ENCODE peak calls at places on chromosomes 5 and 9, in seven cellular contexts. One of them, this sample, is unnamed. For H3K27me3, the result is how much of the 10 kb centered on the place peaks cover.

GRCh38 chr5:1098986-1099597 is 12.8 kb downstream of the SLC12A7 start:
- DNase-seq in HCT116: no peak
- DNase-seq in HepG2: no peak
- DNase-seq in Panc1: no peak
- DNase-seq in GM23338: no peak
- DNase-seq in sigmoid colon: peak
- DNase-seq in breast epithelium: no peak
- DNase-seq in this sample: no peak

GRCh38 chr5:142225141-142225540 is 99.7 kb downstream of the SPRY4 start:
- DNase-seq in HepG2: no peak
- DNase-seq in HCT116: no peak
- DNase-seq in Panc1: no peak
- DNase-seq in sigmoid colon: no peak
- DNase-seq in breast epithelium: no peak
- DNase-seq in GM23338: no peak
- DNase-seq in this sample: no peak

GRCh38 chr5:146027746-146028145 is 77.6 kb downstream of the PLAC8L1 start:
- DNase-seq in GM23338: no peak
- DNase-seq in sigmoid colon: no peak
- DNase-seq in breast epithelium: no peak
- DNase-seq in HepG2: no peak
- DNase-seq in HCT116: peak
- DNase-seq in Panc1: no peak
- DNase-seq in this sample: peak

GRCh38 chr5:124948062-124948753 is 201.8 kb upstream of the ZNF608 start:
- DNase-seq in HepG2: no peak
- DNase-seq in GM23338: no peak
- DNase-seq in HCT116: no peak
- DNase-seq in breast epithelium: peak
- DNase-seq in sigmoid colon: no peak
- DNase-seq in Panc1: no peak
- DNase-seq in this sample: peak

GRCh38 chr9:36214571-36214970 is 23.9 kb downstream of the CLTA start:
- DNase-seq in sigmoid colon: no peak
- DNase-seq in Panc1: no peak
- DNase-seq in HCT116: no peak
- DNase-seq in breast epithelium: no peak
- DNase-seq in HepG2: no peak
- DNase-seq in GM23338: no peak
- DNase-seq in this sample: no peak

GRCh38 chr9:96163141-96163540 is 138.8 kb downstream of the HSD17B3 start:
- DNase-seq in HepG2: no peak
- DNase-seq in sigmoid colon: peak
- DNase-seq in Panc1: no peak
- DNase-seq in HCT116: no peak
- DNase-seq in breast epithelium: no peak
- DNase-seq in GM23338: no peak
- DNase-seq in this sample: no peak

GRCh38 chr5:3310551-3311340 is 284.9 kb upstream of the IRX1 start:
- DNase-seq in breast epithelium: peak
- DNase-seq in HepG2: peak
- DNase-seq in HCT116: no peak
- DNase-seq in Panc1: no peak
- DNase-seq in GM23338: no peak
- DNase-seq in sigmoid colon: no peak
- DNase-seq in this sample: no peak

GRCh38 chr9:127904888-127905728 is 5.7 kb upstream of the ST6GALNAC6 start:
- DNase-seq in Panc1: no peak
- DNase-seq in sigmoid colon: no peak
- DNase-seq in breast epithelium: no peak
- DNase-seq in GM23338: no peak
- DNase-seq in HepG2: no peak
- DNase-seq in HCT116: no peak
- DNase-seq in this sample: no peak

GRCh38 chr9:124758691-124759090 is 12.4 kb downstream of the NR6A1 start:
- DNase-seq in Panc1: no peak
- DNase-seq in sigmoid colon: no peak
- DNase-seq in HepG2: no peak
- DNase-seq in breast epithelium: no peak
- DNase-seq in HCT116: no peak
- DNase-seq in GM23338: no peak
- DNase-seq in this sample: no peak

GRCh38 chr5:151006704-151007334 is 13.6 kb upstream of the GPX3 start:
- DNase-seq in GM23338: no peak
- DNase-seq in breast epithelium: no peak
- DNase-seq in Panc1: no peak
- DNase-seq in sigmoid colon: peak
- DNase-seq in HepG2: no peak
- DNase-seq in HCT116: no peak
- DNase-seq in this sample: peak

DNA sequence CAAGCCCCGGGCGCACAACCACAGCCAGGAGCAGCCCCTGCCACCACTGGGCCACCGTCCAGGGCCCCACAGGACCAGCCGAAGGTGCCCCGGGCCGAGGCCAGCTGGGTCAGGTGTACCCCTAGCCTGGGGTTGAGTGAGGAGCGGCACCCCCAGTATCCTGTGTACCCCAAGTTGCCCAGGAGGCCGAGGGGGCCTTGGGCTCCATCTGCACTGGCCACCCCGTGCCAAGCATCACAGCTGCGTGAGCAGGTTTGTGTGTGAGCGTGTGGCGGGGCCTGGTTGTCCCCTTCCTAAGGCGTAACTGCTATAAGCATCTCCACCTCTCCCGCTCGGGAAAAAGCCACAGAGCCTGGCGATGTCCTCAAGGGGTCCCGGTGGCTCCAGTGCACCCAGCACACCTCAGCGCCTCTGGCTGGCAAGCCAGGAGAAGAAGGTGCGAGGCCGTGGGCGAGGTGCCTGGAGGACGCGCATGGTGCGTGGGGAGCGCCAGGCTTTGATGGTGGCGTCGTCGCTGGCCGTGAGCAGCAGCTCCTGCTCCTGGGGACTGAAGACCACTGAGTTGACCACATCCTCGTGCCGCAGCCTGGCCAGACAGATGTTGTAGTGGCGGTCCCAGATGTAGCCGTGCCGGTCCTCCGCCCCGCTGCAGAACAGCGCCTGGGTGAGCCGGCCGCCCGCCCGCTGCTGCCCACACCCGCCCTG is 3.9 kb downstream of the FBXW5 start:
- DNase-seq in HCT116: no peak
- DNase-seq in Panc1: no peak
- DNase-seq in GM23338: no peak
- DNase-seq in sigmoid colon: peak
- DNase-seq in breast epithelium: no peak
- DNase-seq in HepG2: no peak
- DNase-seq in this sample: no peak
- TF ChIP-seq POLR2AphosphoS5 in HCT116: no peak
- TF ChIP-seq POLR2AphosphoS5 in Panc1: no peak
- TF ChIP-seq POLR2AphosphoS5 in GM23338: no peak
- TF ChIP-seq POLR2AphosphoS5 in sigmoid colon: no peak
- TF ChIP-seq POLR2AphosphoS5 in breast epithelium: no peak
- TF ChIP-seq POLR2AphosphoS5 in HepG2: no peak
- TF ChIP-seq POLR2AphosphoS5 in this sample: no peak

DNA sequence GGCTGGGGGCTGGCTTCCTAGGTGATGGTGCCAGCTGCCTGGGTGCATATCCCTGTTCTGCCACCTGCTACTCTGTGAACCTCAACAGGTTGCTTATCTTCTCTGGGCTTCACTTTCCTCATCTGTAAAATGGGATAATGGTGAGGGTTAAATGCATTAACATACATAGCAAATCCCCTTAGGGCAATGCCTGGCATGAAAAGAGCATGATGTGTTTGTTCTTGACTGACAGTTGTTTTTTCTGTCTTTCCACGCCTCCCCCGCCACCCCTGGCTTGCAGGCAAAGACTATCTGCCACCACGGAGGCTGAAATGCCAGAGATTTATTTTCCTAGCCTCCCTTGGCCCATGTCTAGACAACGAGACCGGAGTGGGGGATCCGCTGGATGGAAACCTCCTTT is 280.5 kb downstream of the NSG2 start:
- DNase-seq in HCT116: no peak
- DNase-seq in sigmoid colon: no peak
- DNase-seq in HepG2: no peak
- DNase-seq in breast epithelium: no peak
- DNase-seq in Panc1: no peak
- DNase-seq in GM23338: no peak
- DNase-seq in this sample: no peak
- H3K27me3 ChIP-seq in HCT116: under half
- H3K27me3 ChIP-seq in sigmoid colon: under half
- H3K27me3 ChIP-seq in HepG2: under half
- H3K27me3 ChIP-seq in breast epithelium: under half
- H3K27me3 ChIP-seq in Panc1: under half
- H3K27me3 ChIP-seq in GM23338: under half
- H3K27me3 ChIP-seq in this sample: under half

GRCh38 chr9:32526042-32526706 is at the start of gene RIGI:
- DNase-seq in HCT116: peak
- DNase-seq in Panc1: peak
- DNase-seq in sigmoid colon: peak
- DNase-seq in GM23338: peak
- DNase-seq in HepG2: peak
- DNase-seq in breast epithelium: peak
- DNase-seq in this sample: peak
- TF ChIP-seq POLR2AphosphoS5 in HCT116: peak
- TF ChIP-seq POLR2AphosphoS5 in Panc1: peak
- TF ChIP-seq POLR2AphosphoS5 in sigmoid colon: peak
- TF ChIP-seq POLR2AphosphoS5 in GM23338: peak
- TF ChIP-seq POLR2AphosphoS5 in HepG2: peak
- TF ChIP-seq POLR2AphosphoS5 in breast epithelium: peak
- TF ChIP-seq POLR2AphosphoS5 in this sample: peak

GRCh38 chr5:42952575-42952974 is 87.5 kb downstream of the ANXA2R start:
- DNase-seq in Panc1: no peak
- DNase-seq in sigmoid colon: no peak
- DNase-seq in HCT116: no peak
- DNase-seq in HepG2: no peak
- DNase-seq in GM23338: no peak
- DNase-seq in breast epithelium: no peak
- DNase-seq in this sample: no peak
- H3K27me3 ChIP-seq in Panc1: under half
- H3K27me3 ChIP-seq in sigmoid colon: half or more
- H3K27me3 ChIP-seq in HCT116: under half
- H3K27me3 ChIP-seq in HepG2: under half
- H3K27me3 ChIP-seq in GM23338: under half
- H3K27me3 ChIP-seq in breast epithelium: under half
- H3K27me3 ChIP-seq in this sample: half or more

GRCh38 chr9:34520096-34520495 is 2.7 kb downstream of the ENHO start:
- DNase-seq in HCT116: no peak
- DNase-seq in breast epithelium: no peak
- DNase-seq in GM23338: no peak
- DNase-seq in HepG2: no peak
- DNase-seq in sigmoid colon: peak
- DNase-seq in Panc1: no peak
- DNase-seq in this sample: no peak
- TF ChIP-seq POLR2AphosphoS5 in HCT116: no peak
- TF ChIP-seq POLR2AphosphoS5 in breast epithelium: no peak
- TF ChIP-seq POLR2AphosphoS5 in GM23338: no peak
- TF ChIP-seq POLR2AphosphoS5 in HepG2: no peak
- TF ChIP-seq POLR2AphosphoS5 in sigmoid colon: no peak
- TF ChIP-seq POLR2AphosphoS5 in Panc1: no peak
- TF ChIP-seq POLR2AphosphoS5 in this sample: no peak

GRCh38 chr5:133199366-133199901 is 147.6 kb downstream of the HSPA4 start:
- DNase-seq in sigmoid colon: no peak
- DNase-seq in breast epithelium: no peak
- DNase-seq in HepG2: no peak
- DNase-seq in Panc1: no peak
- DNase-seq in HCT116: no peak
- DNase-seq in GM23338: no peak
- DNase-seq in this sample: no peak

GRCh38 chr5:133202066-133202665 is 150.4 kb downstream of the HSPA4 start:
- DNase-seq in breast epithelium: no peak
- DNase-seq in HCT116: no peak
- DNase-seq in GM23338: no peak
- DNase-seq in sigmoid colon: no peak
- DNase-seq in Panc1: no peak
- DNase-seq in HepG2: no peak
- DNase-seq in this sample: no peak

GRCh38 chr5:133198511-133198910 is 146.7 kb downstream of the HSPA4 start:
- DNase-seq in HCT116: no peak
- DNase-seq in HepG2: no peak
- DNase-seq in breast epithelium: no peak
- DNase-seq in Panc1: no peak
- DNase-seq in GM23338: no peak
- DNase-seq in sigmoid colon: no peak
- DNase-seq in this sample: no peak

GRCh38 chr5:133201310-133201709 is 149.5 kb downstream of the HSPA4 start:
- DNase-seq in HCT116: no peak
- DNase-seq in GM23338: no peak
- DNase-seq in sigmoid colon: no peak
- DNase-seq in HepG2: no peak
- DNase-seq in breast epithelium: no peak
- DNase-seq in Panc1: no peak
- DNase-seq in this sample: no peak

GRCh38 chr5:133200256-133200655 is 148.4 kb downstream of the HSPA4 start:
- DNase-seq in GM23338: no peak
- DNase-seq in HepG2: no peak
- DNase-seq in sigmoid colon: no peak
- DNase-seq in Panc1: no peak
- DNase-seq in breast epithelium: no peak
- DNase-seq in HCT116: no peak
- DNase-seq in this sample: no peak
- H3K27me3 ChIP-seq in GM23338: under half
- H3K27me3 ChIP-seq in HepG2: under half
- H3K27me3 ChIP-seq in sigmoid colon: under half
- H3K27me3 ChIP-seq in Panc1: under half
- H3K27me3 ChIP-seq in breast epithelium: under half
- H3K27me3 ChIP-seq in HCT116: under half
- H3K27me3 ChIP-seq in this sample: under half

GRCh38 chr9:90851444-90851843 is 49.8 kb downstream of the SYK start:
- DNase-seq in HepG2: no peak
- DNase-seq in sigmoid colon: no peak
- DNase-seq in GM23338: peak
- DNase-seq in breast epithelium: no peak
- DNase-seq in Panc1: no peak
- DNase-seq in HCT116: no peak
- DNase-seq in this sample: no peak

GRCh38 chr9:90847971-90848370 is 46.4 kb downstream of the SYK start:
- DNase-seq in sigmoid colon: no peak
- DNase-seq in Panc1: no peak
- DNase-seq in GM23338: no peak
- DNase-seq in HCT116: no peak
- DNase-seq in HepG2: no peak
- DNase-seq in breast epithelium: no peak
- DNase-seq in this sample: no peak

GRCh38 chr9:90853945-90854344 is 52.3 kb downstream of the SYK start:
- DNase-seq in HCT116: no peak
- DNase-seq in breast epithelium: no peak
- DNase-seq in GM23338: no peak
- DNase-seq in Panc1: no peak
- DNase-seq in HepG2: no peak
- DNase-seq in sigmoid colon: no peak
- DNase-seq in this sample: no peak

GRCh38 chr9:90846770-90847419 is 45.3 kb downstream of the SYK start:
- DNase-seq in HepG2: no peak
- DNase-seq in Panc1: no peak
- DNase-seq in HCT116: no peak
- DNase-seq in GM23338: no peak
- DNase-seq in sigmoid colon: no peak
- DNase-seq in breast epithelium: no peak
- DNase-seq in this sample: no peak

DNA sequence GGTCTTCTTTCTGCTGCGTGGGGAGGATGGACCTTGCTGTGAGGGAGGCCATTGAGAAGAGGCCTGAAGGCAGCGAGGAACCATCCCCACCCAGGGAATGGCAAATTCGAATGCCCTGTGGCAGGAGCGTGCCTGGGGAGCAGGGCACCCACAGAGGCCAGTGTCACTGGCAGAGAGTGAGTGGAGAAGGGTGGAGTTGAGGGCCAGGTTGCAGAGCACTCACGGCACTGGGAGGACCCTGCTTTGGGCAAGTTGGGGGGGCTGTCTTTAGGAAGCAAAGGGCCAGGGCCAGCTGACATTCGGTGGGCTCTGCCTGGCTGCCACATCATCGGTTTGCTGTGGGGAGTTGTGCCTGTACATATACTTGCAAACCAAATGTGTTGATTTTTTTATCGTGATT is 47.2 kb downstream of the SYK start:
- DNase-seq in HepG2: no peak
- DNase-seq in HCT116: no peak
- DNase-seq in Panc1: no peak
- DNase-seq in sigmoid colon: no peak
- DNase-seq in breast epithelium: no peak
- DNase-seq in GM23338: no peak
- DNase-seq in this sample: no peak
- TF ChIP-seq POLR2AphosphoS5 in HepG2: no peak
- TF ChIP-seq POLR2AphosphoS5 in HCT116: no peak
- TF ChIP-seq POLR2AphosphoS5 in Panc1: no peak
- TF ChIP-seq POLR2AphosphoS5 in sigmoid colon: no peak
- TF ChIP-seq POLR2AphosphoS5 in breast epithelium: no peak
- TF ChIP-seq POLR2AphosphoS5 in GM23338: no peak
- TF ChIP-seq POLR2AphosphoS5 in this sample: no peak

This sample was measured in stomach.